ENCODE peak calls at places on chromosomes 4 and X, in six cellular contexts. Q is GM23338, Z is A549, D is mammary epithelial cell, M is fibroblast of lung, B is PC-3. R is an unnamed sample.

GRCh38 chrX:130083107-130083490 is 27.2 kb downstream of the ELF4 start:
- DNase-seq in Q (peak; percentile 34), Z (no peak), D (no peak), M (no peak), B (no peak), R (peak; percentile 17)

GRCh38 chr4:26267087-26267486 is 53.7 kb upstream of the RBPJ start:
- DNase-seq in Q (no peak), Z (no peak), D (no peak), M (peak; percentile 64), B (no peak), R (peak; percentile 73)

GRCh38 chr4:173509031-173510001 is 20.7 kb downstream of the HAND2 start:
- DNase-seq in Q (peak; percentile 72), Z (no peak), D (no peak), M (peak; percentile 53), B (no peak), R (peak; percentile 94)

GRCh38 chr4:91961504-91961903 is 342.3 kb upstream of the GRID2 start:
- DNase-seq in Q (no peak), Z (no peak), D (no peak), M (peak; percentile 30), B (no peak), R (no peak)

GRCh38 chr4:60223098-60223497 is 977.0 kb upstream of the ADGRL3 start:
- DNase-seq in Q (no peak), Z (no peak), D (no peak), M (peak; percentile 88), B (no peak), R (no peak)

GRCh38 chr4:53744446-53745160 is 153.3 kb upstream of the LNX1 start:
- DNase-seq in Q (peak; percentile 4), Z (no peak), D (no peak), M (no peak), B (no peak), R (peak; percentile 23)

GRCh38 chr4:172996571-172997216 is 171.9 kb upstream of the GALNT7 start:
- DNase-seq in Q (no peak), Z (no peak), D (peak; percentile 91), M (peak; percentile 87), B (peak; percentile 70), R (no peak)

GRCh38 chrX:70096052-70096451 is 33.8 kb downstream of the OTUD6A start:
- DNase-seq in Q (peak; percentile 13), Z (no peak), D (peak; percentile 14), M (peak; percentile 14), B (peak; percentile 56), R (no peak)

GRCh38 chrX:43269201-43269600 is 386.9 kb upstream of the MAOA start:
- DNase-seq in Q (no peak), Z (no peak), D (peak; percentile 15), M (peak; percentile 22), B (peak; percentile 8), R (no peak)

GRCh38 chrX:39935414-39936064 is 162.2 kb downstream of the BCOR start:
- DNase-seq in Q (no peak), Z (no peak), D (no peak), M (no peak), B (no peak), R (no peak)

GRCh38 chrX:138897621-138898492 is 186.3 kb upstream of the FGF13 start:
- DNase-seq in Q (no peak), Z (no peak), D (peak; percentile 35), M (no peak), B (peak; percentile 79), R (no peak)

GRCh38 chrX:145393702-145394235 is 146.5 kb downstream of the SPANXN1 start:
- DNase-seq in Q (peak; percentile 11), Z (no peak), D (no peak), M (no peak), B (peak; percentile 11), R (no peak)

GRCh38 chrX:107708762-107709161 is 66.8 kb downstream of the TSC22D3 start:
- DNase-seq in Q (no peak), Z (no peak), D (no peak), M (peak; percentile 74), B (no peak), R (no peak)

GRCh38 chrX:41870719-41871151 is 52.6 kb downstream of the CASK start:
- DNase-seq in Q (no peak), Z (no peak), D (no peak), M (no peak), B (no peak), R (no peak)

GRCh38 chr4:140090215-140090731 is 63.7 kb downstream of the MAML3 start:
- DNase-seq in Q (no peak), Z (peak; percentile 58), D (peak; percentile 8), M (no peak), B (peak; percentile 48), R (no peak)

GRCh38 chrX:31580726-31581125 is 508.9 kb upstream of the FTHL17 start:
- DNase-seq in Q (peak; percentile 5), Z (no peak), D (peak; percentile 56), M (peak; percentile 19), B (no peak), R (peak; percentile 8)

GRCh38 chr4:168683595-168683994 is 186.7 kb downstream of the PALLD start:
- DNase-seq in Q (no peak), Z (no peak), D (peak; percentile 39), M (no peak), B (peak; percentile 25), R (no peak)

GRCh38 chr4:79107014-79107413 is 167.8 kb upstream of the PAQR3 start:
- DNase-seq in Q (no peak), Z (no peak), D (no peak), M (no peak), B (no peak), R (no peak)

GRCh38 chr4:81906905-81907304 is 435.2 kb upstream of the RASGEF1B start:
- DNase-seq in Q (no peak), Z (no peak), D (no peak), M (no peak), B (no peak), R (no peak)

GRCh38 chrX:40749874-40750273 is 14.5 kb upstream of the MED14 start:
- DNase-seq in Q (no peak), Z (no peak), D (no peak), M (no peak), B (no peak), R (no peak)

GRCh38 chr4:78556655-78557054 is 5.1 kb downstream of the ANXA3 start:
- DNase-seq in Q (no peak), Z (no peak), D (peak; percentile 55), M (no peak), B (peak; percentile 37), R (no peak)

GRCh38 chr4:18366762-18367358 is 345.3 kb upstream of the LCORL start:
- DNase-seq in Q (peak; percentile 43), Z (no peak), D (peak; percentile 17), M (peak; percentile 59), B (peak; percentile 48), R (no peak)

GRCh38 chrX:10079155-10079711 is 77.5 kb upstream of the CLCN4 start:
- DNase-seq in Q (no peak), Z (no peak), D (no peak), M (peak; percentile 34), B (no peak), R (no peak)

GRCh38 chr4:164779080-164779479 is 25.1 kb downstream of the SMIM31 start:
- DNase-seq in Q (no peak), Z (no peak), D (no peak), M (no peak), B (no peak), R (peak; percentile 32)

GRCh38 chr4:24473309-24473721 is 111.0 kb downstream of the DHX15 start:
- DNase-seq in Q (peak; percentile 58), Z (no peak), D (peak; percentile 11), M (peak; percentile 63), B (peak; percentile 38), R (peak; percentile 87)

GRCh38 chr4:140807491-140808257 is 51.5 kb upstream of the TBC1D9 start:
- DNase-seq in Q (no peak), Z (no peak), D (no peak), M (peak; percentile 93), B (no peak), R (peak; percentile 47)

DNA sequence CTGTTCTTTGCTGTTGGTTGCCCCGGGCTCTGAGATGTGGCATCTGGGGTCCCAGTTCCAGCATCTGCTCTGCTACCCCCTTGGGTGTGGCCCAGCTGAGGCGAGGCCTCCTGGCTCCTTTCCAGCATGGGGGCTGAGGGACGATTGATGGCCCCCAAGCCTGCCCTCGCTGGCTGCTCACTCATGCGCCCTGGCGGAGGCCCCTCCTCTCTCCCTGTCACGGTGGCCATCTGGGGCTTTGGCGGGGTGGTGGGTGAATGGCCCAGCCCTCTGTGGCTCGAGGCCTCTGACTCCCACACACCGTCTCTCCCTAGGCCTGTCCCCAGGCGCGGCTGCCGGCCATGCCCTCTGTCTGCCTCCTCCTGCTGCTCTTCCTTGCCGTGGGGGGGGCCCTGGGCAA is 1.8 kb downstream of the PLXNA3 start:
- DNase-seq in Q (no peak), Z (no peak), D (no peak), M (no peak), B (no peak), R (no peak)
- H3K4me3 ChIP-seq in Q (no peak overlapping the region), Z (no peak overlapping the region), D (peak overlapping the region; percentile 75), M (peak overlapping the region; percentile 73), B (peak overlapping the region; percentile 82), R (peak overlapping the region; percentile 82)

DNA sequence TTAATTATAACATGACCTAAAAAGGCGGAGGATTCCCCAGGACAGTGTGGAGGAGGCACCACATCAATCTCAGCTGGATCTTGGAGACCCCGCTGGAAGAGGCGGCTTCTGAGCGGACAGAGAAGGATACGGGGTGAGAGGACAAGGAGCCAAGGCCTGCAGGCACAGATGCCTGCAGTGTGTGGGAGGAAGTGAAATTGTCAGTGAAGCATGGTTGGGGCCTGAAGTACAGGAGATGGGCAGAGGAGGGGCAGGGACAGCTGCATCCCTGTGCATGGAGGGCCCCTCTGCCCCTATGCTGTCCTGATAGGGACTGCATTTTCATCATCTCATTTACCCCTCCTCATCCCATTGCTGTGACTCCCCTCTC is 1.7 kb upstream of the SLC2A9 start:
- DNase-seq in Q (no peak), Z (no peak), D (no peak), M (no peak), B (no peak), R (no peak)
- H3K4me1 ChIP-seq in Q (peaks cover 4% of the 10 kb centered on the region), Z (peaks cover 5% of the 10 kb centered on the region), D (peaks cover 46% of the 10 kb centered on the region), M (peaks cover 4% of the 10 kb centered on the region), B (peaks cover 6% of the 10 kb centered on the region), R (peaks cover 5% of the 10 kb centered on the region)

DNA sequence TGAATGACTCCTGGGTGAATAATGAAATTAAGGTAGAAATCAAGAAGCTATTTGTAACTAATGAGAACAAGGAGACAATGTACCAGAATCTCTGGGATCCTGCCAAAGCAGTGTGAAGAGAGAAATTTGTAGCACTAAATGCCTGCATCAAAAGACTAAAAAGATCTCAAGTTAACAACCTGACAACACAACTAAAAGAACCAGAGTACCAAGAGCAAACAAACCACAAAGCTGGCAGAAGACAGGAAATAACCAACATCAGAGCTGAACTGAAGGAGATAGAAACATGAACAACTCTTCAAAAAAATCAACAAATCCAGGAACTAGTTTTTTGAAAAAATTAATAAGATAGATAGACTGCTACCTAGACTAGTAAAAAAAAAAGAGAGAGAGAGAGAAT is 8.4 kb downstream of the CFAP299 start:
- DNase-seq in Q (no peak), Z (no peak), D (no peak), M (no peak), B (no peak), R (no peak)
- H3K4me2 ChIP-seq in Q (no peak overlapping the region), Z (no peak overlapping the region), D (no peak overlapping the region), M (no peak overlapping the region), B (no peak overlapping the region), R (no peak overlapping the region)

GRCh38 chrX:72238183-72238582 is 644 bp downstream of the ERCC6L start:
- DNase-seq in Q (peak; percentile 6), Z (no peak), D (no peak), M (no peak), B (peak; percentile 16), R (peak; percentile 74)
- H3K4me3 ChIP-seq in Q (peak overlapping the region; percentile 77), Z (peak overlapping the region; percentile 62), D (peak overlapping the region; percentile 58), M (peak overlapping the region; percentile 66), B (peak overlapping the region; percentile 95), R (peak overlapping the region; percentile 65)